ENCODE peak calls at places on chromosomes 5 and 9, in ten cellular contexts. W is foreskin fibroblast; T is astrocyte of the cerebellum; S is stomach; Z is cardiac fibroblast; F is CD8-positive, alpha-beta memory T cell; J is H1; P is GM23248; M is pancreas; G is AG09309. K is an unnamed sample.
A peak's percentile ranks its signal among the peaks of the same experiment; 100 is the strongest.

GRCh38 chr5:72163349-72163983 is 56.2 kb downstream of the MAP1B start:
- DNase-seq in G (no peak), J (no peak), F (no peak), W (no peak), S (no peak), Z (no peak), M (no peak), P (peak; percentile 49), T (no peak), K (no peak)

GRCh38 chr5:154189819-154190651 is 498 bp upstream of the GALNT10 start:
- DNase-seq in S (peak; percentile 89), T (peak; percentile 19), G (no peak), P (peak; percentile 93), W (peak; percentile 93), Z (peak; percentile 76), F (peak; percentile 79), J (no peak), M (peak; percentile 88), K (peak; percentile 96)

GRCh38 chr9:137167752-137168574 is 1.9 kb downstream of the LRRC26 start:
- DNase-seq in S (peak; percentile 76), J (no peak), G (no peak), M (no peak), W (peak; percentile 29), P (no peak), T (no peak), Z (no peak), F (no peak), K (peak; percentile 90)

GRCh38 chr5:67248703-67249589 is 52.3 kb upstream of the CD180 start:
- DNase-seq in Z (peak; percentile 42), F (no peak), G (peak; percentile 62), W (peak; percentile 30), T (no peak), P (no peak), J (no peak), M (no peak), S (no peak), K (no peak)

GRCh38 chr5:32355694-32356093 is 43.0 kb upstream of the MTMR12 start:
- DNase-seq in G (no peak), M (no peak), S (no peak), T (no peak), F (no peak), J (no peak), Z (peak; percentile 70), P (no peak), W (no peak), K (no peak)

GRCh38 chr5:1143670-1143951 is 31.7 kb upstream of the SLC12A7 start:
- DNase-seq in T (no peak), G (no peak), Z (no peak), W (no peak), M (no peak), J (no peak), F (no peak), S (no peak), P (no peak), K (no peak)

GRCh38 chr5:90807483-90807882 is 248.9 kb downstream of the ADGRV1 start:
- DNase-seq in W (no peak), Z (no peak), J (no peak), T (no peak), F (no peak), G (no peak), M (no peak), S (peak; percentile 29), P (no peak), K (no peak)

GRCh38 chr9:131657890-131658752 is 81.8 kb downstream of the RAPGEF1 start:
- DNase-seq in M (no peak), T (no peak), J (no peak), S (no peak), G (peak; percentile 79), P (peak; percentile 93), F (no peak), W (peak; percentile 91), Z (peak; percentile 95), K (no peak)

GRCh38 chr5:67453526-67453925 is 256.9 kb upstream of the CD180 start:
- DNase-seq in Z (peak; percentile 22), M (no peak), J (no peak), T (peak; percentile 26), P (no peak), S (no peak), F (no peak), W (peak; percentile 18), G (no peak), K (no peak)

GRCh38 chr9:129930743-129931142 is 95.5 kb downstream of the USP20 start:
- DNase-seq in J (no peak), T (no peak), G (no peak), F (peak; percentile 8), S (no peak), P (no peak), W (no peak), Z (peak; percentile 37), M (no peak), K (no peak)

GRCh38 chr9:89755835-89756234 is 151.0 kb downstream of the GADD45G start:
- DNase-seq in J (no peak), G (no peak), S (peak; percentile 64), P (no peak), M (no peak), T (no peak), F (no peak), Z (no peak), W (no peak), K (no peak)

GRCh38 chr5:153619706-153620105 is 129.2 kb downstream of the GRIA1 start:
- DNase-seq in Z (peak; percentile 74), F (no peak), W (peak; percentile 87), M (no peak), P (peak; percentile 41), S (no peak), G (no peak), J (no peak), T (no peak), K (no peak)

GRCh38 chr5:132422720-132423442 is 53.4 kb downstream of the SLC22A5 start:
- DNase-seq in W (peak; percentile 78), J (no peak), Z (peak; percentile 69), T (no peak), M (peak; percentile 70), P (peak; percentile 65), S (peak; percentile 82), G (no peak), F (no peak), K (no peak)

GRCh38 chr9:96453625-96454024 is 3.7 kb downstream of the HABP4 start:
- DNase-seq in M (no peak), P (peak; percentile 79), J (no peak), T (peak; percentile 53), S (no peak), F (no peak), G (no peak), W (peak; percentile 72), Z (peak; percentile 56), K (peak; percentile 60)

GRCh38 chr5:65152131-65152530 is 329.6 kb downstream of the ADAMTS6 start:
- DNase-seq in Z (no peak), F (no peak), T (no peak), P (peak; percentile 53), G (peak; percentile 83), W (peak; percentile 63), M (no peak), S (no peak), J (no peak), K (no peak)

GRCh38 chr9:100534401-100534800 is 43.5 kb upstream of the CAVIN4 start:
- DNase-seq in G (no peak), T (no peak), M (no peak), J (no peak), Z (no peak), S (no peak), W (peak; percentile 4), F (no peak), P (no peak), K (no peak)

GRCh38 chr9:136398286-136398685 is 1.7 kb downstream of the SNAPC4 start:
- DNase-seq in J (no peak), M (no peak), P (no peak), W (no peak), S (no peak), F (no peak), Z (no peak), G (no peak), T (no peak), K (no peak)

GRCh38 chr5:116566251-116566650 is 8.4 kb downstream of the SEMA6A start:
- DNase-seq in S (no peak), T (no peak), W (no peak), Z (no peak), M (no peak), P (no peak), F (no peak), J (no peak), G (no peak), K (no peak)

GRCh38 chr5:171494452-171495121 is 75.1 kb downstream of the FGF18 start:
- DNase-seq in T (peak; percentile 89), M (peak; percentile 31), Z (peak; percentile 55), J (peak; percentile 27), S (no peak), W (peak; percentile 91), P (peak; percentile 80), G (peak; percentile 66), F (no peak), K (peak; percentile 89)

GRCh38 chr5:141490771-141491170 is 1.9 kb downstream of the PCDHGC5 start:
- DNase-seq in M (no peak), P (no peak), S (no peak), J (no peak), T (no peak), W (no peak), Z (no peak), G (no peak), F (no peak), K (no peak)
- H3K4me3 ChIP-seq in M (no peak overlapping the region), P (no peak overlapping the region), S (no peak overlapping the region), J (no peak overlapping the region), T (no peak overlapping the region), W (no peak overlapping the region), Z (no peak overlapping the region), G (no peak overlapping the region), F (no peak overlapping the region), K (no peak overlapping the region)

DNA sequence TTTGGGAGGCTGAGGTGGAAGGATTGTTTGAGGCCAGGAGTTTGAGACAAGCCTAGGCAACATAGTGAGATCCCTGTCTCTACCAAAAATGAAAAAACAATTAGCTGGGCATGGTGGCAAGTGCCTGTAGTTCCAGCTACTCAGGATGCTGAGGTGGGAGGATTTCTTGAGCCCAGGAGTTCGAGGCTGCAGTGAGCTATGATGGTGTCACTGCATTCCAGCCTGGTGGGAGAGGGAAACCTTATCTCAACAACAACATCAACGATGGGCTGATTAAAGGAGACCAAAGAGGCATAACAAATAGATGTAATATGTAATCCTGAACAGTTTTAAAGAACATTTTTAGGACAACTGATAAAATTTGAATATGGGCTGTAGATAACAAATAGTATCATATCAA is 34.2 kb upstream of the PANK3 start:
- DNase-seq in Z (no peak), T (no peak), G (no peak), F (no peak), W (no peak), P (no peak), J (no peak), S (no peak), M (no peak), K (no peak)
- H3K4me3 ChIP-seq in Z (no peak overlapping the region), T (no peak overlapping the region), G (no peak overlapping the region), F (no peak overlapping the region), W (no peak overlapping the region), P (no peak overlapping the region), J (no peak overlapping the region), S (no peak overlapping the region), M (no peak overlapping the region), K (no peak overlapping the region)

GRCh38 chr5:115545065-115545882 is 699 bp upstream of the FEM1C start:
- DNase-seq in P (no peak), J (no peak), W (no peak), M (no peak), T (no peak), G (no peak), S (no peak), F (no peak), Z (no peak), K (no peak)
- H3K4me3 ChIP-seq in P (peak overlapping the region; percentile 59), J (peak overlapping the region; percentile 54), W (peak overlapping the region; percentile 29), M (peak overlapping the region; percentile 73), T (peak overlapping the region; percentile 21), G (no peak overlapping the region), S (peak overlapping the region; percentile 62), F (peak overlapping the region; percentile 46), Z (no peak overlapping the region), K (peak overlapping the region; percentile 29)

GRCh38 chr5:123813937-123814624 is 302.1 kb downstream of the CSNK1G3 start:
- DNase-seq in S (no peak), Z (no peak), W (peak; percentile 88), T (no peak), G (peak; percentile 17), M (no peak), P (peak; percentile 35), F (no peak), J (no peak), K (no peak)
- H3K4me3 ChIP-seq in S (no peak overlapping the region), Z (no peak overlapping the region), W (no peak overlapping the region), T (no peak overlapping the region), G (no peak overlapping the region), M (no peak overlapping the region), P (no peak overlapping the region), F (no peak overlapping the region), J (no peak overlapping the region), K (no peak overlapping the region)